ENCODE peak calls at places on chromosome 15, in four cellular contexts. M is ovary, Y is suprapubic skin, Q is Peyer's patch. R is an unnamed sample.

GRCh38 chr15:38378162-38378560 is 75.8 kb upstream of the FAM98B start:
- DNase-seq in M (peak; percentile 47), Y (no peak), Q (no peak), R (peak; percentile 83)

GRCh38 chr15:22780267-22780666 is 6.2 kb upstream of the NIPA1 start:
- DNase-seq in M (no peak), Y (no peak), Q (no peak), R (no peak)

GRCh38 chr15:72353266-72353665 is 22.5 kb downstream of the HEXA start:
- DNase-seq in M (no peak), Y (no peak), Q (no peak), R (no peak)

GRCh38 chr15:31338318-31338878 is 11.8 kb downstream of the KLF13 start:
- DNase-seq in M (peak; percentile 52), Y (peak; percentile 55), Q (peak; percentile 54), R (no peak)

GRCh38 chr15:91525746-91526145 is 327.8 kb upstream of the SLCO3A1 start:
- DNase-seq in M (no peak), Y (no peak), Q (no peak), R (no peak)

GRCh38 chr15:51093865-51094605 is 671 bp downstream of the TNFAIP8L3 start:
- DNase-seq in M (peak; percentile 68), Y (peak; percentile 79), Q (no peak), R (peak; percentile 71)

GRCh38 chr15:43511012-43511885 is 6.2 kb upstream of the MAP1A start:
- DNase-seq in M (no peak), Y (no peak), Q (no peak), R (no peak)

GRCh38 chr15:63381301-63382192 is at the start of gene CA12:
- DNase-seq in M (peak; percentile 30), Y (no peak), Q (peak; percentile 81), R (peak; percentile 86)

GRCh38 chr15:78130466-78131294 is 565 bp downstream of the CIB2 start:
- DNase-seq in M (peak; percentile 50), Y (peak; percentile 77), Q (no peak), R (no peak)
- H3K27ac ChIP-seq in M (peak overlapping the region; percentile 89), Y (peak overlapping the region; percentile 81), Q (peak overlapping the region; percentile 81), R (peak overlapping the region; percentile 67)

GRCh38 chr15:60898896-60899295 is 330.2 kb downstream of the RORA start:
- DNase-seq in M (no peak), Y (no peak), Q (no peak), R (no peak)
- TF ChIP-seq CTCF in M (no peak), Y (no peak), Q (no peak), R (no peak)

GRCh38 chr15:100807028-100807427 is 72.6 kb upstream of the ALDH1A3 start:
- DNase-seq in M (no peak), Y (no peak), Q (no peak), R (no peak)
- H3K27ac ChIP-seq in M (no peak overlapping the region), Y (no peak overlapping the region), Q (no peak overlapping the region), R (no peak overlapping the region)

DNA sequence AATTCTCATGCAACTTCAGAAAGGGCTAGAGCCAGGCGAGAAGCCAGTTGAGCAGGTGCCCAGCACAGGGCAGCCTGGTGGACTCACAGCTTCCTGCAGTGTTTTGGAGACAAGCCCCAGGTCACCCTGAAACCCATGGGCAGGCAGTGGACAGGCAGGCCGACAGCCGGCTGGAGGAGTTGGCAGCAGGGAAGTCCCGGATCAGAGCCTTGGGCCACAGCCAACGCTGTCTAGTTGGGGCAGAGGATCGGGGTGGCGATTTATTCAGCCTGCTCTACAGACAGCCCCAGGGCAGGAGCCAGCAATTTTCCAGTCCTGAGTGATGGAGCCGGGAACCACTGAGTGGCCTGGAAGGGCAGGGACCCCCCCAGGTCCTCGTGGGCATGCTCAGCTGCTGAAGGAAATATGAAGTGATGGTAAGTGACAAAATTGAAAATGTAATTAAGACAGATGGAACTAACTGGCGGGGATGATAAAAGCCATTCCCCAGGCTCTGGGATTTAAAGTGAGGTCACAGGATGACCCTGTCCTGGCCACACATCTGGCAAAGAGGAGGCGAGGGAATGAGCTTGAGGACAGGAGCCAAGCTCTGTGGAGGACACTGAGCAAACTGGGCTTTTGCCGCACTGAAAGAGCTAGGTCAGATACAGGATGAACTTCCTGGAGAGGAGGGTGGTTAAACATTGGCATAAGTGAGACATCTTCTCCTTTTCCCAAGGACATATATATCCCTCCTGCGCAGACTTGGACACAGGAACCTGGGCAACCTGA is 34.4 kb upstream of the TBC1D21 start:
- DNase-seq in M (peak; percentile 43), Y (peak; percentile 56), Q (no peak), R (peak; percentile 67)
- TF ChIP-seq CTCF in M (no peak), Y (no peak), Q (no peak), R (no peak)

DNA sequence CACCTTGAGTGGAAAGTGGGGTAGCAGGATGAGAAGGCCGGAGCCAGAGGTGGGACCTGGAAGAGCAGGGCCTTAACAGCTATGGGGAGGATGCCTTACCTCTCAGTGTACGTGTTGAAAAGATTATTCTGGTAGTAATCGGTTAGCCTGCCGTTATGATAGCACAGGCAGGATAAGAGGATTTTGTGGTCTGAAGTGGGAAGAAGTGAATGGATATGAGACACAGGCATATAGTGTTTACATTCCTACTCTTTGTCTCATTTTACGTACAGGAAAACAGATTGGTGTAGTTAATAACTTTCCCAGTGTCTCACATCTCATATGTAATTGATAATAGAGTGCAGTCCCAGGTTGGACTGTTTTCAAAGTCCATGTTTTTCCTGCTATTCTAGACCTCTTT is 172.3 kb downstream of the KLHL25 start:
- DNase-seq in M (no peak), Y (no peak), Q (no peak), R (no peak)
- H3K27ac ChIP-seq in M (peak overlapping the region; percentile 76), Y (peak overlapping the region; percentile 77), Q (peak overlapping the region; percentile 16), R (no peak overlapping the region)

DNA sequence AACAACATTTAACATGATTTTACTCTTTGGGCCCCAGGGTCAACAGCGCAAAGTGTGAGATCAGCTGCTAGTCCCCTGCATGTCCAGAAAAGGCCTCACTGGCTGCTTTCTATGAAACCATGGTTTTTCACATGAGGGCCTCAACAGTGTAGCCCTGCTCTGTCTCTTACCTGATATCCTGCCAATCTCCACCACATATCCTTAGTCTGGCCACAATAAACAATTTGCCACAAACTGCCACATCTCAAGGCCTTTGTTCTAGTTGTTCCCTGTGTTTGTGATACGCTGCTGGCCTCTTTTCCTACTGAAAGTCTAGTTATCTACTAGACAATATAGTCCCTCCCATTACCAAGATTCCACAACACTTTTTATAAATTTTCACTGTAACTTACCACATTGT is 17.7 kb downstream of the VPS39 start:
- DNase-seq in M (no peak), Y (no peak), Q (no peak), R (no peak)
- TF ChIP-seq CTCF in M (no peak), Y (no peak), Q (no peak), R (no peak)

DNA sequence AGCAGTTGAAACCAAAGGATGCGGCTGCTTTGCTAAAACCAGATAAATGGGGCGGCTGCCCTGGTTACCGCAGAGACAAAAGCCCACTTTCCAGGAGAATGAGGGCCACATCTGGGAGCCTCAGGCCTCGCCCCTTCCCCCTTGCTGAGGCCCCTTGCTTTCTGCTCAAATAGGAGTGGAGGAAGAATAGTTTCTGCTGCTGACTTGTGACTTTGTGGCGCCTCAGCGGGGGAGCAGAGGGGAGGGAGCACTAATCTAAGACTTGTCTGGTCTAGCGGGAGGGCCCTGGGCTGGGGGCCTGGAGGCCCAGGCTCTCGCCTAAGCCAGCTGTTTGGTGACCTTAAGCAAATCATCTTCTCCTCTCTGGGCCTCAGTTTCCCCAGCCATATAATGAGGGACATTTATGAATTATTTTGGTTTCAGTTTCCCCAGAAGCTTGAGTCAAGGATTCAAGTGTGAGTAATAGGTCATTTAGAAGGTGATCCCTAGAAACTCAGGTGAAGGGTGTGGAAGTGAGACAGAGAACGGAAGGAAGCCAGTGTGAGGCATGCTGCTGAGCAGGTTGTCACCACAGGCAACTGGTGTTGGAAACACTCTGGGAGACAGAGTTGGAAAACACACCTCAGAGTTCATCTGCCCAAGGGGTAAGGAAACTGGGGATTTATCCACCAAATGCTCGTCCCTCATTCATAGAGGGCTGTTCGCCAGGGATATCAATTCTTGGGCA is 25.9 kb upstream of the SMAD3 start:
- DNase-seq in M (no peak), Y (no peak), Q (no peak), R (no peak)
- H3K27ac ChIP-seq in M (no peak overlapping the region), Y (no peak overlapping the region), Q (no peak overlapping the region), R (no peak overlapping the region)